ENCODE peak calls at places on chromosomes 6 and 20, in six cellular contexts. P is M059J; K is T-cell; G is activated T-helper 1 cell treated with anti-CD3 and anti-CD28 coated beads, Interleukin-2, amount 50 U/mL, for 16 hours; I is activated CD4-positive, alpha-beta memory T cell treated with anti-CD3 and anti-CD28 coated beads for 36 hours; F is ovary. E is an unnamed sample.
A peak's percentile ranks its signal among the peaks of the same experiment; 100 is the strongest.

GRCh38 chr6:127459231-127459641 is at the start of gene KIAA0408:
- DNase-seq in P (peak; percentile 49), K (no peak), G (no peak), I (no peak), F (peak; percentile 60), E (no peak)

GRCh38 chr6:28489366-28490190 is 26.0 kb downstream of the GPX6 start:
- DNase-seq in P (peak; percentile 89), K (peak; percentile 36), G (no peak), I (peak; percentile 66), F (peak; percentile 81), E (no peak)

GRCh38 chr6:158910484-158911075 is 89.4 kb downstream of the RSPH3 start:
- DNase-seq in P (peak; percentile 31), K (peak; percentile 12), G (no peak), I (no peak), F (no peak), E (no peak)

GRCh38 chr6:85449388-85449817 is 480 bp upstream of the NT5E start:
- DNase-seq in P (peak; percentile 86), K (peak; percentile 39), G (no peak), I (peak; percentile 43), F (no peak), E (peak; percentile 16)

GRCh38 chr20:63050406-63050805 is 43.6 kb upstream of the BHLHE23 start:
- DNase-seq in P (no peak), K (no peak), G (no peak), I (no peak), F (no peak), E (no peak)

GRCh38 chr6:133368664-133369063 is 127.5 kb downstream of the EYA4 start:
- DNase-seq in P (no peak), K (no peak), G (no peak), I (no peak), F (no peak), E (no peak)

GRCh38 chr6:54491431-54491830 is 183.2 kb downstream of the TINAG start:
- DNase-seq in P (peak; percentile 71), K (no peak), G (no peak), I (no peak), F (no peak), E (no peak)

GRCh38 chr6:118748311-118749062 is 97.1 kb upstream of the CEP85L start:
- DNase-seq in P (peak; percentile 69), K (no peak), G (no peak), I (no peak), F (peak; percentile 63), E (peak; percentile 28)